ENCODE peak calls at places on chromosome 17, in ten cellular contexts. G, L, Z, P, B, Q, F, V, J and W are unnamed samples.
A peak's percentile ranks its signal among the peaks of the same experiment; 100 is the strongest.

GRCh38 chr17:27290916-27291598 is 2.9 kb upstream of the WSB1 start:
- DNase-seq in G (no peak), L (no peak), Z (peak; percentile 40), P (no peak), B (no peak), Q (no peak), F (no peak), V (no peak), J (no peak), W (no peak)

GRCh38 chr17:2262146-2262587 is 41.4 kb downstream of the SMG6 start:
- DNase-seq in G (no peak), L (no peak), Z (no peak), P (peak; percentile 91), B (no peak), Q (no peak), F (no peak), V (no peak), J (peak; percentile 9), W (no peak)

GRCh38 chr17:65790241-65790640 is 228.8 kb upstream of the AXIN2 start:
- DNase-seq in G (no peak), L (no peak), Z (no peak), P (no peak), B (no peak), Q (no peak), F (no peak), V (no peak), J (no peak), W (no peak)

GRCh38 chr17:9456265-9456664 is 119.4 kb downstream of the STX8 start:
- DNase-seq in G (no peak), L (no peak), Z (peak; percentile 52), P (no peak), B (no peak), Q (no peak), F (no peak), V (peak; percentile 15), J (no peak), W (no peak)

GRCh38 chr17:31508310-31509094 is 117.0 kb downstream of the RAB11FIP4 start:
- DNase-seq in G (peak; percentile 56), L (peak; percentile 71), Z (no peak), P (no peak), B (no peak), Q (peak; percentile 36), F (peak; percentile 64), V (peak; percentile 62), J (no peak), W (no peak)

GRCh38 chr17:64015447-64015846 is 5.0 kb downstream of the ICAM2 start:
- DNase-seq in G (no peak), L (no peak), Z (no peak), P (no peak), B (no peak), Q (no peak), F (no peak), V (no peak), J (no peak), W (no peak)

GRCh38 chr17:78057113-78057740 is 71.3 kb downstream of the TMC6 start:
- DNase-seq in G (no peak), L (no peak), Z (no peak), P (no peak), B (no peak), Q (no peak), F (no peak), V (no peak), J (no peak), W (no peak)

GRCh38 chr17:42459256-42459982 is 741 bp downstream of the ATP6V0A1 start:
- DNase-seq in G (peak; percentile 32), L (no peak), Z (peak; percentile 49), P (peak; percentile 74), B (peak; percentile 49), Q (peak; percentile 41), F (no peak), V (no peak), J (peak; percentile 17), W (peak; percentile 41)

GRCh38 chr17:19364699-19365498 is 2.4 kb upstream of the B9D1 start:
- DNase-seq in G (no peak), L (no peak), Z (no peak), P (no peak), B (no peak), Q (no peak), F (no peak), V (no peak), J (peak; percentile 72), W (peak; percentile 47)

GRCh38 chr17:82019905-82020873 is 2.5 kb downstream of the CENPX start:
- DNase-seq in G (peak; percentile 80), L (no peak), Z (peak; percentile 94), P (peak; percentile 28), B (peak; percentile 44), Q (peak; percentile 87), F (peak; percentile 59), V (peak; percentile 90), J (no peak), W (peak; percentile 53)

GRCh38 chr17:37147301-37147812 is 198.6 kb downstream of the AATF start:
- DNase-seq in G (no peak), L (peak; percentile 27), Z (peak; percentile 11), P (peak; percentile 8), B (no peak), Q (no peak), F (no peak), V (peak; percentile 27), J (no peak), W (no peak)

GRCh38 chr17:55285340-55286301 is 20.9 kb downstream of the HLF start:
- DNase-seq in G (no peak), L (no peak), Z (no peak), P (peak; percentile 89), B (peak; percentile 65), Q (no peak), F (no peak), V (no peak), J (peak; percentile 88), W (peak; percentile 74)

GRCh38 chr17:77959216-77959925 is 868 bp downstream of the TNRC6C start:
- DNase-seq in G (peak; percentile 34), L (no peak), Z (peak; percentile 38), P (no peak), B (no peak), Q (peak; percentile 63), F (peak; percentile 22), V (peak; percentile 18), J (no peak), W (peak; percentile 38)

GRCh38 chr17:39015546-39015935 is 48.3 kb upstream of the FBXO47 start:
- DNase-seq in G (no peak), L (no peak), Z (no peak), P (no peak), B (no peak), Q (no peak), F (no peak), V (no peak), J (no peak), W (no peak)

GRCh38 chr17:41505836-41506767 is 690 bp upstream of the KRT13 start:
- DNase-seq in G (no peak), L (no peak), Z (no peak), P (no peak), B (no peak), Q (no peak), F (no peak), V (no peak), J (no peak), W (no peak)

GRCh38 chr17:18141210-18141803 is 32.8 kb downstream of the MYO15A start:
- DNase-seq in G (peak; percentile 15), L (no peak), Z (peak; percentile 54), P (peak; percentile 66), B (no peak), Q (peak; percentile 70), F (peak; percentile 23), V (no peak), J (peak; percentile 33), W (peak; percentile 90)

GRCh38 chr17:66126231-66126630 is 65.7 kb downstream of the CEP112 start:
- DNase-seq in G (no peak), L (no peak), Z (no peak), P (peak; percentile 54), B (no peak), Q (no peak), F (no peak), V (no peak), J (no peak), W (no peak)

GRCh38 chr17:17476865-17477467 is at the start of gene MED9:
- DNase-seq in G (peak; percentile 94), L (peak; percentile 71), Z (peak; percentile 96), P (peak; percentile 90), B (peak; percentile 73), Q (peak; percentile 97), F (peak; percentile 93), V (peak; percentile 98), J (peak; percentile 68), W (peak; percentile 86)

GRCh38 chr17:50459756-50460155 is 8.9 kb downstream of the CHAD start:
- DNase-seq in G (no peak), L (no peak), Z (no peak), P (no peak), B (no peak), Q (no peak), F (no peak), V (no peak), J (no peak), W (no peak)

GRCh38 chr17:53721101-53721500 is 101.6 kb upstream of the KIF2B start:
- DNase-seq in G (no peak), L (no peak), Z (no peak), P (no peak), B (no peak), Q (no peak), F (no peak), V (no peak), J (no peak), W (no peak)